ENCODE peak calls at places on chromosomes 12 and 14, in ten cellular contexts. O, A, H, B, W, X, D, E, Q and M are unnamed samples.
A peak's percentile ranks its signal among the peaks of the same experiment; 100 is the strongest.

GRCh38 chr14:100096656-100097055 is 31.4 kb downstream of the EVL start:
- DNase-seq in O (no peak), A (no peak), H (no peak), B (no peak), W (no peak), X (no peak), D (no peak), E (no peak), Q (no peak), M (no peak)

GRCh38 chr14:63388766-63389431 is 70.2 kb upstream of the GPHB5 start:
- DNase-seq in O (peak; percentile 81), A (peak; percentile 75), H (peak; percentile 25), B (peak; percentile 37), W (peak; percentile 30), X (peak; percentile 64), D (peak; percentile 65), E (peak; percentile 30), Q (no peak), M (peak; percentile 71)

GRCh38 chr12:6326316-6326959 is 15.4 kb downstream of the TNFRSF1A start:
- DNase-seq in O (peak; percentile 86), A (peak; percentile 49), H (no peak), B (peak; percentile 65), W (no peak), X (peak; percentile 78), D (peak; percentile 46), E (no peak), Q (peak; percentile 83), M (peak; percentile 54)

GRCh38 chr12:116130431-116130830 is 147.1 kb downstream of the MED13L start:
- DNase-seq in O (no peak), A (peak; percentile 62), H (no peak), B (no peak), W (no peak), X (peak; percentile 52), D (no peak), E (no peak), Q (no peak), M (no peak)

GRCh38 chr12:106642991-106643390 is 60.2 kb downstream of the RFX4 start:
- DNase-seq in O (no peak), A (no peak), H (no peak), B (no peak), W (no peak), X (no peak), D (no peak), E (no peak), Q (no peak), M (no peak)

GRCh38 chr12:28172434-28173030 is 17.7 kb upstream of the CCDC91 start:
- DNase-seq in O (peak; percentile 66), A (peak; percentile 73), H (no peak), B (peak; percentile 39), W (no peak), X (peak; percentile 42), D (peak; percentile 31), E (peak; percentile 59), Q (no peak), M (peak; percentile 25)

GRCh38 chr12:59657266-59657665 is 61.4 kb downstream of the SLC16A7 start:
- DNase-seq in O (no peak), A (no peak), H (no peak), B (no peak), W (no peak), X (no peak), D (no peak), E (no peak), Q (no peak), M (no peak)

GRCh38 chr12:69500631-69501030 is 30.4 kb downstream of the FRS2 start:
- DNase-seq in O (no peak), A (no peak), H (no peak), B (no peak), W (no peak), X (no peak), D (no peak), E (no peak), Q (no peak), M (no peak)

GRCh38 chr12:96457191-96457930 is 32.0 kb upstream of the CFAP54 start:
- DNase-seq in O (peak; percentile 25), A (peak; percentile 28), H (no peak), B (no peak), W (no peak), X (no peak), D (no peak), E (no peak), Q (no peak), M (no peak)

GRCh38 chr12:78403681-78404080 is 460.9 kb upstream of the SYT1 start:
- DNase-seq in O (no peak), A (no peak), H (no peak), B (no peak), W (no peak), X (no peak), D (no peak), E (no peak), Q (no peak), M (no peak)

GRCh38 chr12:47651368-47652254 is 54.2 kb downstream of the RPAP3 start:
- DNase-seq in O (peak; percentile 73), A (peak; percentile 66), H (no peak), B (peak; percentile 64), W (peak; percentile 43), X (peak; percentile 54), D (peak; percentile 59), E (peak; percentile 35), Q (no peak), M (peak; percentile 46)

GRCh38 chr12:57554453-57554852 is 4.6 kb downstream of the KIF5A start:
- DNase-seq in O (no peak), A (no peak), H (no peak), B (no peak), W (no peak), X (no peak), D (no peak), E (no peak), Q (no peak), M (no peak)

GRCh38 chr14:91299483-91300115 is 55.1 kb upstream of the GPR68 start:
- DNase-seq in O (no peak), A (no peak), H (no peak), B (no peak), W (no peak), X (no peak), D (no peak), E (no peak), Q (no peak), M (no peak)

GRCh38 chr12:45660330-45660729 is 69.2 kb upstream of the ARID2 start:
- DNase-seq in O (no peak), A (peak; percentile 39), H (no peak), B (no peak), W (no peak), X (no peak), D (peak; percentile 26), E (peak; percentile 36), Q (no peak), M (no peak)

GRCh38 chr14:95533391-95533821 is 1.4 kb upstream of the GLRX5 start:
- DNase-seq in O (peak; percentile 21), A (peak; percentile 67), H (no peak), B (peak; percentile 21), W (no peak), X (peak; percentile 55), D (no peak), E (no peak), Q (no peak), M (no peak)

GRCh38 chr12:75483411-75483810 is 2.9 kb downstream of the GLIPR1 start:
- DNase-seq in O (no peak), A (no peak), H (no peak), B (no peak), W (no peak), X (no peak), D (no peak), E (no peak), Q (no peak), M (no peak)

GRCh38 chr12:26713885-26714383 is 119.1 kb downstream of the ITPR2 start:
- DNase-seq in O (no peak), A (no peak), H (no peak), B (no peak), W (no peak), X (no peak), D (no peak), E (no peak), Q (no peak), M (no peak)

GRCh38 chr12:627863-628805 is 35.1 kb downstream of the NINJ2 start:
- DNase-seq in O (no peak), A (no peak), H (no peak), B (peak; percentile 74), W (no peak), X (no peak), D (no peak), E (no peak), Q (no peak), M (no peak)

GRCh38 chr12:52361553-52361952 is 5.7 kb downstream of the KRT85 start:
- DNase-seq in O (no peak), A (no peak), H (no peak), B (no peak), W (no peak), X (no peak), D (no peak), E (no peak), Q (peak; percentile 25), M (no peak)

GRCh38 chr14:68127166-68127565 is 307.6 kb downstream of the RAD51B start:
- DNase-seq in O (no peak), A (no peak), H (no peak), B (no peak), W (no peak), X (no peak), D (no peak), E (no peak), Q (no peak), M (no peak)
- H3K4me1 ChIP-seq in O (peaks cover 12% of the 10 kb centered on the region), A (no peaks in the 10 kb centered on the region), H (no peaks in the 10 kb centered on the region), B (peaks cover 8% of the 10 kb centered on the region), W (no peaks in the 10 kb centered on the region), X (peaks cover 13% of the 10 kb centered on the region), D (no peaks in the 10 kb centered on the region), E (peaks cover 7% of the 10 kb centered on the region), Q (peaks cover 11% of the 10 kb centered on the region), M (peaks cover 13% of the 10 kb centered on the region)

GRCh38 chr14:50955373-50956043 is 11.2 kb upstream of the PYGL start:
- DNase-seq in O (peak; percentile 79), A (peak; percentile 73), H (no peak), B (peak; percentile 82), W (peak; percentile 66), X (peak; percentile 75), D (no peak), E (peak; percentile 75), Q (peak; percentile 74), M (peak; percentile 77)
- TF ChIP-seq CTCF in O (peak; percentile 46), A (peak; percentile 38), H (peak; percentile 52), B (peak; percentile 76), W (no peak), X (peak; percentile 70), D (no peak), E (peak; percentile 44), Q (peak; percentile 59), M (peak; percentile 35)

DNA sequence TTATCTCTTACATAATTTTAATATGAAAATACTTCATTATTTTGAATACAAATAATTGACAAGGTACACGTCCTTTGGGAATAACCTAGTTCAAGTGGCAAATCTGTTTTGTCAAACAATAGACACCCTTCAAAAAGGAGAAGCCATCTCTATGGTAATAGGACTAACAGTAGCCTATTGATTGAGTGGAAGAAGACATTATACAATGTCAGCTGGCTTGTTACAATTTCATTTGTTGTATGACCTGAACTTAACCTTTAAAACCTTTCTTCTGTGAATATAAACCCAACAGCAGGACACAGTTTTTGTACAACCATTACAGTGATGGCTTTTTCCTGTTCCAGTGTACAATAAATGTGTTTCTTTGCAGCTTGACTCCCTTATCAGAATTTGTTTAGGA is 8.1 kb downstream of the TMEM260 start:
- DNase-seq in O (no peak), A (no peak), H (no peak), B (no peak), W (no peak), X (no peak), D (no peak), E (no peak), Q (no peak), M (no peak)
- TF ChIP-seq POLR2AphosphoS5 in O (no peak), A (no peak), H (no peak), B (no peak), W (no peak), X (no peak), D (no peak), E (no peak), Q (no peak), M (no peak)

GRCh38 chr12:122891661-122892525 is 4.0 kb downstream of the VPS37B start:
- DNase-seq in O (peak; percentile 79), A (peak; percentile 51), H (no peak), B (no peak), W (no peak), X (no peak), D (no peak), E (no peak), Q (no peak), M (no peak)
- H3K4me1 ChIP-seq in O (peaks cover 41% of the 10 kb centered on the region), A (peaks cover 56% of the 10 kb centered on the region), H (peaks cover 31% of the 10 kb centered on the region), B (peaks cover 75% of the 10 kb centered on the region), W (peaks cover 37% of the 10 kb centered on the region), X (peaks cover 27% of the 10 kb centered on the region), D (peaks cover 79% of the 10 kb centered on the region), E (peaks cover 56% of the 10 kb centered on the region), Q (peaks cover 88% of the 10 kb centered on the region), M (peaks cover 46% of the 10 kb centered on the region)